ENCODE peak calls at places on chromosome 19, in seven cellular contexts. C, S, Z, E, T, X and N are unnamed samples.

GRCh38 chr19:43476606-43477005 is 11.2 kb upstream of the LYPD3 start:
- DNase-seq in C (no peak), S (no peak), Z (peak; percentile 69), E (no peak), T (no peak), X (peak; percentile 87), N (no peak)

GRCh38 chr19:43759515-43759914 is 4.8 kb upstream of the SMG9 start:
- DNase-seq in C (no peak), S (no peak), Z (peak; percentile 80), E (no peak), T (no peak), X (peak; percentile 43), N (no peak)

GRCh38 chr19:58571575-58571947 is 1.6 kb downstream of the MZF1 start:
- DNase-seq in C (no peak), S (peak; percentile 62), Z (no peak), E (no peak), T (peak; percentile 40), X (no peak), N (no peak)

GRCh38 chr19:681029-681626 is 4.9 kb downstream of the FSTL3 start:
- DNase-seq in C (no peak), S (no peak), Z (no peak), E (peak; percentile 94), T (peak; percentile 53), X (peak; percentile 98), N (peak; percentile 66)

GRCh38 chr19:54047626-54048025 is 16.1 kb downstream of the VSTM1 start:
- DNase-seq in C (no peak), S (no peak), Z (no peak), E (no peak), T (no peak), X (no peak), N (no peak)

GRCh38 chr19:29833614-29834261 is 21.9 kb downstream of the CCNE1 start:
- DNase-seq in C (no peak), S (peak; percentile 20), Z (no peak), E (no peak), T (no peak), X (no peak), N (no peak)

GRCh38 chr19:7618366-7618765 is 11.0 kb downstream of the XAB2 start:
- DNase-seq in C (no peak), S (no peak), Z (no peak), E (no peak), T (peak; percentile 71), X (no peak), N (no peak)

GRCh38 chr19:43464089-43464775 is 1.2 kb downstream of the LYPD3 start:
- DNase-seq in C (no peak), S (peak; percentile 87), Z (no peak), E (peak; percentile 84), T (peak; percentile 77), X (no peak), N (no peak)

GRCh38 chr19:12578641-12579040 is 27.4 kb upstream of the ZNF564 start:
- DNase-seq in C (no peak), S (no peak), Z (no peak), E (no peak), T (no peak), X (no peak), N (no peak)

GRCh38 chr19:8615813-8616596 is 5.5 kb upstream of the ADAMTS10 start:
- DNase-seq in C (peak; percentile 79), S (peak; percentile 81), Z (peak; percentile 68), E (peak; percentile 66), T (no peak), X (peak; percentile 65), N (no peak)

GRCh38 chr19:45568732-45569131 is 15.9 kb downstream of the OPA3 start:
- DNase-seq in C (no peak), S (no peak), Z (peak; percentile 79), E (no peak), T (no peak), X (peak; percentile 68), N (no peak)

GRCh38 chr19:1446713-1447564 is 3.0 kb upstream of the APC2 start:
- DNase-seq in C (no peak), S (no peak), Z (no peak), E (peak; percentile 79), T (no peak), X (no peak), N (no peak)

GRCh38 chr19:43625918-43626579 is 6.6 kb upstream of the ZNF428 start:
- DNase-seq in C (no peak), S (no peak), Z (no peak), E (peak; percentile 26), T (no peak), X (peak; percentile 21), N (no peak)

GRCh38 chr19:10766681-10767201 is 48.9 kb downstream of the DNM2 start:
- DNase-seq in C (no peak), S (no peak), Z (peak; percentile 40), E (no peak), T (no peak), X (peak; percentile 73), N (no peak)

DNA sequence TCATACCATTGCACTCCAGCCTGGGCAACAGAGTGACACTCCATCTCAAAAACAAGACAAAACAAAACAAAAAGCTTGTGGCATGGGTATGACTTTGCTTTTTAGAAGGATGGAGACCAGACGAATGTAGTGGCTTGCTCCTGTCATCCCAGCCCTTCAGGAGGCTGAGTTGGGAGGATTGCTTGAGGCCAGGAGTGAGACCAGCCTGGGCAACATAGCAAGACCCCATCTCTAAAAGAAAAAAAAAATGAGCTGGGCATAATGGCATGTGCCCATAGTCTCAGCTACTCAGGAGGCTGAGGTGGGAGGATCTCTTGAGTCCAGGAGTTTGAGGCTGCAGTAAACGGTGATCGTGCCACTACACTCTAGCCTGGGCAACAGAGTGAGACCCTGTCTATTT is 16.4 kb upstream of the SELENOW start:
- DNase-seq in C (no peak), S (no peak), Z (no peak), E (no peak), T (no peak), X (no peak), N (no peak)
- H3K4me3 ChIP-seq in C (no peak overlapping the region), S (no peak overlapping the region), Z (no peak overlapping the region), E (no peak overlapping the region), T (no peak overlapping the region), X (no peak overlapping the region), N (no peak overlapping the region)

GRCh38 chr19:49070416-49070815 is 2.1 kb downstream of the KCNA7 start:
- DNase-seq in C (no peak), S (no peak), Z (no peak), E (no peak), T (no peak), X (no peak), N (no peak)

GRCh38 chr19:49069026-49069425 is 3.5 kb downstream of the KCNA7 start:
- DNase-seq in C (no peak), S (no peak), Z (no peak), E (no peak), T (no peak), X (no peak), N (no peak)

GRCh38 chr19:49071860-49072547 is 495 bp downstream of the KCNA7 start:
- DNase-seq in C (no peak), S (no peak), Z (no peak), E (peak; percentile 83), T (no peak), X (no peak), N (no peak)

GRCh38 chr19:49073514-49074378 is 1.2 kb upstream of the KCNA7 start:
- DNase-seq in C (no peak), S (no peak), Z (no peak), E (peak; percentile 60), T (no peak), X (no peak), N (no peak)
- TF ChIP-seq CTCF in C (peak; percentile 47), S (no peak), Z (peak; percentile 30), E (peak; percentile 42), T (no peak), X (peak; percentile 35), N (peak; percentile 46)

GRCh38 chr19:56838680-56838929 is 1.9 kb downstream of the PEG3 start:
- DNase-seq in C (no peak), S (no peak), Z (no peak), E (no peak), T (no peak), X (no peak), N (no peak)

GRCh38 chr19:56837492-56837891 is 3.0 kb downstream of the PEG3 start:
- DNase-seq in C (peak; percentile 82), S (peak; percentile 90), Z (peak; percentile 0), E (no peak), T (peak; percentile 76), X (peak; percentile 74), N (no peak)

GRCh38 chr19:56837004-56837403 is 3.5 kb downstream of the PEG3 start:
- DNase-seq in C (no peak), S (no peak), Z (no peak), E (no peak), T (no peak), X (peak; percentile 2), N (no peak)

GRCh38 chr19:56838930-56839664 is 1.4 kb downstream of the PEG3 start:
- DNase-seq in C (peak; percentile 97), S (peak; percentile 98), Z (peak; percentile 70), E (no peak), T (peak; percentile 97), X (peak; percentile 96), N (no peak)

DNA sequence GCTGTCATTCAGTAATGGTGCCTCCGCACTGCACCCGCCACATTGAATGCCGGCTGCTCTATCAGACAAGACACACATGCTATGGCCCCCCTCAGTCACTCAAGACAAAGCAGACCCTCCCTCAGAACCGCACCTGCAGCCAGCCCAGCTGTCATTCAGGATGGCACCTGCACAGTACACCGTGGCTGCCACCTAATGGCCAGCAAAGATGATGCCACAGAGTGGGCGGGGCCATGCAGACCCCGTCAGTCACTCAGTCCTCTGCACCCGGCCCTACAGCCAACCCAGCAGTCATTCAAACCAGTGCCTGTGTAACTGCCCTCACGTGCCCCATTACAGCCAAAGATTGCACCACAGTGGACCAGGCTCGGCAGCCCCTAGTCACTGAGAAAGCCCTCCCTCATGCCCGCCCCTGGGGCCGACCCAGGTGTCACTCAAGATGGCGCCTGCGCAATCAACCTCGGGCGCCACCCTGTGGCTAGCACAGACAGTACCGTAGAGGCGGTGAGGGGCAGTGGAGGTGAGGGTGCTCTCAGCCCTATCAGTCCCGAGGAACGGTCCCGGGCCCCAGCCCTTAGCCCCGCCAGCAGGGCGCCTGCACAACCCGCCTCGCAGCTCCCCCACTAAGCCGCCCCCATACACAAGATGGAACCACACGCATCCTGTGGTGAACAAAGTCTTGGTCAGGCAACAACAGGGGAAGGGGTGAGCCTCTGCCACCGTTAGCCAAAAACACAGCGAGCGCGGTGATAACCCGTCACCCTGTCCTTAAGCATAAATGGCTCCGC is 2.4 kb downstream of the PEG3 start:
- DNase-seq in C (peak; percentile 77), S (peak; percentile 89), Z (peak; percentile 4), E (no peak), T (peak; percentile 66), X (peak; percentile 78), N (no peak)
- H3K4me3 ChIP-seq in C (peak overlapping the region; percentile 49), S (peak overlapping the region; percentile 52), Z (peak overlapping the region; percentile 20), E (no peak overlapping the region), T (peak overlapping the region; percentile 75), X (no peak overlapping the region), N (no peak overlapping the region)

DNA sequence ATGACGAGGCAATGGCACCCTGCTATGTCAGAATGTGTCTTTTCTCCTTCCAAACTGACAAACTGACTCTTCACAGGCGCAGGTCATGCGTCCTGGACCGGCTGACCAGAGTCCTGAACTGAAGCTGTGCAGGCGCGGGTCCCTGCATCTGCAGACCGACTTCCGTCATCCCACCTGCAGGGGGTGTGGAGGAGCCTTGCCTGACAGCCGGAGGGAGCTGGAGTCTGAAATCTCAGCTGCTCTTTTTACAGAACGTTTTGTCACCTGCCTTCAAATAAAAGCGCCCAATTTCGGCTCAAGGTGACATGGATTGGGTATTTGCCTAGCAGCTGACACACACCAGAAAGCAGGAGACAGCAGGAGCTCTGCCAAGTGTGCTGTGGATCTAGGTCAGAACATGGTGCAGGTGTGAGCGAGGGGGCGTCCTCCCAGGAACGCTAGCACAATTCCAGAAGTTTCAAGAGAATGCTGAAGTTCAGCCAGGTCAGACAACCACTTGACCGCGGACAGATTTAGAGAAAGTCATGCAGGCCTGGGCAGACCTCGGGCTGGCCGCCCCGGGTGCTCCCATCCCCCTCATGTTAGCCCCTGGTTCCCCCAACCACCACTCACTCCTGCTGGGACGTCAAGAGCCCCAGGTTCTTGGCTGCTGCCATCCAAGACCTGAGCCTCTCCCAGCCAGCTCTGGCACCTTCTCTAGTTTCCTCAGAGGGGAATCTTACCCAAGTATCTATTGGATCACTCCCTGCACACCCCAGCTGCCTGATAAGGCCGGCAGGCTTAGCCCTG is 32.8 kb downstream of the ELL start:
- DNase-seq in C (no peak), S (no peak), Z (no peak), E (peak; percentile 81), T (no peak), X (no peak), N (no peak)
- TF ChIP-seq CTCF in C (peak; percentile 55), S (peak; percentile 20), Z (peak; percentile 45), E (peak; percentile 59), T (peak; percentile 13), X (peak; percentile 13), N (peak; percentile 41)